ENCODE peak calls at places on chromosome 19, in five cellular contexts. One of them, this sample, is unnamed.

GRCh38 chr19:32318884-32319520 is 26.4 kb upstream of the ZNF507 start:
- DNase-seq in stimulated activated CD4-positive, alpha-beta T cell treated with anti-CD3 and anti-CD28 coated beads, Interleukin-15, amount 100 ng/mL, for 1 hour: no peak
- DNase-seq in omental fat pad: no peak
- DNase-seq in iPS DF 6.9: no peak
- DNase-seq in midbrain: no peak
- DNase-seq in this sample: peak; percentile 45

GRCh38 chr19:46191972-46192371 is 37.6 kb upstream of the IGFL1 start:
- DNase-seq in midbrain: no peak
- DNase-seq in stimulated activated CD4-positive, alpha-beta T cell treated with anti-CD3 and anti-CD28 coated beads, Interleukin-15, amount 100 ng/mL, for 1 hour: no peak
- DNase-seq in omental fat pad: no peak
- DNase-seq in iPS DF 6.9: no peak
- DNase-seq in this sample: no peak

GRCh38 chr19:45528744-45529453 is 21.6 kb downstream of the VASP start:
- DNase-seq in omental fat pad: no peak
- DNase-seq in midbrain: peak; percentile 25
- DNase-seq in iPS DF 6.9: peak; percentile 87
- DNase-seq in stimulated activated CD4-positive, alpha-beta T cell treated with anti-CD3 and anti-CD28 coated beads, Interleukin-15, amount 100 ng/mL, for 1 hour: no peak
- DNase-seq in this sample: no peak

GRCh38 chr19:31639306-31639705 is 290.1 kb upstream of the TSHZ3 start:
- DNase-seq in omental fat pad: no peak
- DNase-seq in midbrain: no peak
- DNase-seq in stimulated activated CD4-positive, alpha-beta T cell treated with anti-CD3 and anti-CD28 coated beads, Interleukin-15, amount 100 ng/mL, for 1 hour: no peak
- DNase-seq in iPS DF 6.9: no peak
- DNase-seq in this sample: no peak

GRCh38 chr19:38264486-38265212 is at the start of gene SPINT2:
- DNase-seq in stimulated activated CD4-positive, alpha-beta T cell treated with anti-CD3 and anti-CD28 coated beads, Interleukin-15, amount 100 ng/mL, for 1 hour: no peak
- DNase-seq in iPS DF 6.9: peak; percentile 64
- DNase-seq in omental fat pad: no peak
- DNase-seq in midbrain: no peak
- DNase-seq in this sample: peak; percentile 95

GRCh38 chr19:3266792-3267469 is 42.5 kb downstream of the CELF5 start:
- DNase-seq in iPS DF 6.9: no peak
- DNase-seq in stimulated activated CD4-positive, alpha-beta T cell treated with anti-CD3 and anti-CD28 coated beads, Interleukin-15, amount 100 ng/mL, for 1 hour: no peak
- DNase-seq in omental fat pad: no peak
- DNase-seq in midbrain: no peak
- DNase-seq in this sample: no peak

GRCh38 chr19:18433039-18433691 is 4.8 kb downstream of the ISYNA1 start:
- DNase-seq in stimulated activated CD4-positive, alpha-beta T cell treated with anti-CD3 and anti-CD28 coated beads, Interleukin-15, amount 100 ng/mL, for 1 hour: no peak
- DNase-seq in iPS DF 6.9: no peak
- DNase-seq in omental fat pad: no peak
- DNase-seq in midbrain: no peak
- DNase-seq in this sample: peak; percentile 50

GRCh38 chr19:18203408-18203862 is 407 bp downstream of the RAB3A start:
- DNase-seq in midbrain: peak; percentile 52
- DNase-seq in omental fat pad: no peak
- DNase-seq in iPS DF 6.9: no peak
- DNase-seq in stimulated activated CD4-positive, alpha-beta T cell treated with anti-CD3 and anti-CD28 coated beads, Interleukin-15, amount 100 ng/mL, for 1 hour: no peak
- DNase-seq in this sample: no peak

GRCh38 chr19:48844472-48844871 is 8.2 kb upstream of the HSD17B14 start:
- DNase-seq in iPS DF 6.9: no peak
- DNase-seq in midbrain: no peak
- DNase-seq in omental fat pad: no peak
- DNase-seq in stimulated activated CD4-positive, alpha-beta T cell treated with anti-CD3 and anti-CD28 coated beads, Interleukin-15, amount 100 ng/mL, for 1 hour: no peak
- DNase-seq in this sample: no peak

GRCh38 chr19:51020988-51021651 is 1.6 kb upstream of the KLK10 start:
- DNase-seq in iPS DF 6.9: no peak
- DNase-seq in stimulated activated CD4-positive, alpha-beta T cell treated with anti-CD3 and anti-CD28 coated beads, Interleukin-15, amount 100 ng/mL, for 1 hour: no peak
- DNase-seq in omental fat pad: no peak
- DNase-seq in midbrain: peak; percentile 41
- DNase-seq in this sample: no peak

GRCh38 chr19:46840157-46840942 is 10.3 kb downstream of the AP2S1 start:
- DNase-seq in omental fat pad: no peak
- DNase-seq in stimulated activated CD4-positive, alpha-beta T cell treated with anti-CD3 and anti-CD28 coated beads, Interleukin-15, amount 100 ng/mL, for 1 hour: peak; percentile 20
- DNase-seq in iPS DF 6.9: peak; percentile 86
- DNase-seq in midbrain: peak; percentile 35
- DNase-seq in this sample: no peak

GRCh38 chr19:42198676-42199439 is 18.6 kb downstream of the DEDD2 start:
- DNase-seq in iPS DF 6.9: no peak
- DNase-seq in stimulated activated CD4-positive, alpha-beta T cell treated with anti-CD3 and anti-CD28 coated beads, Interleukin-15, amount 100 ng/mL, for 1 hour: peak; percentile 45
- DNase-seq in midbrain: no peak
- DNase-seq in omental fat pad: no peak
- DNase-seq in this sample: no peak

GRCh38 chr19:51372649-51373504 is at the start of gene NKG7:
- DNase-seq in stimulated activated CD4-positive, alpha-beta T cell treated with anti-CD3 and anti-CD28 coated beads, Interleukin-15, amount 100 ng/mL, for 1 hour: peak; percentile 44
- DNase-seq in omental fat pad: no peak
- DNase-seq in midbrain: no peak
- DNase-seq in iPS DF 6.9: no peak
- DNase-seq in this sample: no peak

GRCh38 chr19:28829762-28830161 is 383.2 kb downstream of the UQCRFS1 start:
- DNase-seq in stimulated activated CD4-positive, alpha-beta T cell treated with anti-CD3 and anti-CD28 coated beads, Interleukin-15, amount 100 ng/mL, for 1 hour: no peak
- DNase-seq in omental fat pad: no peak
- DNase-seq in iPS DF 6.9: no peak
- DNase-seq in midbrain: no peak
- DNase-seq in this sample: no peak

This sample was measured in 8988T.